ENCODE peak calls at places on chromosomes 4 and X, in ten cellular contexts. One of them, this sample, is unnamed.

GRCh38 chrX:80388206-80388605 is 32.0 kb upstream of the TENT5D start:
- DNase-seq in CD8-positive, alpha-beta T cell: no peak
- DNase-seq in MCF 10A: peak
- DNase-seq in fibroblast of pulmonary artery: no peak
- DNase-seq in neural progenitor cell: no peak
- DNase-seq in heart right ventricle: no peak
- DNase-seq in SK-N-DZ: no peak
- DNase-seq in WERI-Rb-1: no peak
- DNase-seq in left lung: no peak
- DNase-seq in GF-D8: no peak
- DNase-seq in this sample: no peak

GRCh38 chr4:152258391-152258790 is 277.5 kb downstream of the FBXW7 start:
- DNase-seq in CD8-positive, alpha-beta T cell: no peak
- DNase-seq in MCF 10A: no peak
- DNase-seq in fibroblast of pulmonary artery: no peak
- DNase-seq in neural progenitor cell: no peak
- DNase-seq in heart right ventricle: no peak
- DNase-seq in SK-N-DZ: no peak
- DNase-seq in WERI-Rb-1: no peak
- DNase-seq in left lung: no peak
- DNase-seq in GF-D8: no peak
- DNase-seq in this sample: no peak

GRCh38 chrX:11427082-11428033 is 134.1 kb downstream of the AMELX start:
- DNase-seq in CD8-positive, alpha-beta T cell: no peak
- DNase-seq in MCF 10A: no peak
- DNase-seq in fibroblast of pulmonary artery: no peak
- DNase-seq in neural progenitor cell: peak
- DNase-seq in heart right ventricle: peak
- DNase-seq in SK-N-DZ: no peak
- DNase-seq in WERI-Rb-1: peak
- DNase-seq in left lung: peak
- DNase-seq in GF-D8: no peak
- DNase-seq in this sample: no peak

GRCh38 chr4:75939890-75940691 is 722 bp downstream of the NAAA start:
- DNase-seq in CD8-positive, alpha-beta T cell: peak
- DNase-seq in MCF 10A: peak
- DNase-seq in fibroblast of pulmonary artery: peak
- DNase-seq in neural progenitor cell: peak
- DNase-seq in heart right ventricle: peak
- DNase-seq in SK-N-DZ: peak
- DNase-seq in WERI-Rb-1: peak
- DNase-seq in left lung: peak
- DNase-seq in GF-D8: peak
- DNase-seq in this sample: no peak

GRCh38 chrX:150663061-150663460 is 30.1 kb upstream of the MTMR1 start:
- DNase-seq in CD8-positive, alpha-beta T cell: no peak
- DNase-seq in MCF 10A: no peak
- DNase-seq in fibroblast of pulmonary artery: no peak
- DNase-seq in neural progenitor cell: no peak
- DNase-seq in heart right ventricle: no peak
- DNase-seq in SK-N-DZ: no peak
- DNase-seq in WERI-Rb-1: no peak
- DNase-seq in left lung: no peak
- DNase-seq in GF-D8: no peak
- DNase-seq in this sample: no peak

GRCh38 chrX:13078739-13079444 is 34.5 kb upstream of the FAM9C start:
- DNase-seq in CD8-positive, alpha-beta T cell: no peak
- DNase-seq in MCF 10A: no peak
- DNase-seq in fibroblast of pulmonary artery: peak
- DNase-seq in neural progenitor cell: peak
- DNase-seq in heart right ventricle: peak
- DNase-seq in SK-N-DZ: no peak
- DNase-seq in WERI-Rb-1: no peak
- DNase-seq in left lung: no peak
- DNase-seq in GF-D8: peak
- DNase-seq in this sample: no peak

GRCh38 chrX:49163555-49164419 is 1.2 kb downstream of the MAGIX start:
- DNase-seq in CD8-positive, alpha-beta T cell: no peak
- DNase-seq in MCF 10A: peak
- DNase-seq in fibroblast of pulmonary artery: peak
- DNase-seq in neural progenitor cell: peak
- DNase-seq in heart right ventricle: peak
- DNase-seq in SK-N-DZ: peak
- DNase-seq in WERI-Rb-1: peak
- DNase-seq in left lung: peak
- DNase-seq in GF-D8: peak
- DNase-seq in this sample: peak

GRCh38 chr4:150164956-150165355 is 86.7 kb downstream of the DCLK2 start:
- DNase-seq in CD8-positive, alpha-beta T cell: no peak
- DNase-seq in MCF 10A: no peak
- DNase-seq in fibroblast of pulmonary artery: no peak
- DNase-seq in neural progenitor cell: no peak
- DNase-seq in heart right ventricle: no peak
- DNase-seq in SK-N-DZ: no peak
- DNase-seq in WERI-Rb-1: no peak
- DNase-seq in left lung: no peak
- DNase-seq in GF-D8: no peak
- DNase-seq in this sample: peak

GRCh38 chrX:12446342-12447075 is 308.2 kb downstream of the FRMPD4 start:
- DNase-seq in CD8-positive, alpha-beta T cell: no peak
- DNase-seq in MCF 10A: peak
- DNase-seq in fibroblast of pulmonary artery: peak
- DNase-seq in neural progenitor cell: no peak
- DNase-seq in heart right ventricle: no peak
- DNase-seq in SK-N-DZ: no peak
- DNase-seq in WERI-Rb-1: no peak
- DNase-seq in left lung: no peak
- DNase-seq in GF-D8: no peak
- DNase-seq in this sample: no peak

GRCh38 chr4:163200950-163201349 is 34.3 kb upstream of the NAF1 start:
- DNase-seq in CD8-positive, alpha-beta T cell: no peak
- DNase-seq in MCF 10A: no peak
- DNase-seq in fibroblast of pulmonary artery: no peak
- DNase-seq in neural progenitor cell: no peak
- DNase-seq in heart right ventricle: no peak
- DNase-seq in SK-N-DZ: no peak
- DNase-seq in WERI-Rb-1: no peak
- DNase-seq in left lung: no peak
- DNase-seq in GF-D8: no peak
- DNase-seq in this sample: no peak

GRCh38 chr4:123869517-123870282 is 473.1 kb downstream of the SPRY1 start:
- DNase-seq in CD8-positive, alpha-beta T cell: no peak
- DNase-seq in MCF 10A: no peak
- DNase-seq in fibroblast of pulmonary artery: no peak
- DNase-seq in neural progenitor cell: no peak
- DNase-seq in heart right ventricle: no peak
- DNase-seq in SK-N-DZ: no peak
- DNase-seq in WERI-Rb-1: no peak
- DNase-seq in left lung: no peak
- DNase-seq in GF-D8: no peak
- DNase-seq in this sample: no peak

GRCh38 chrX:106168107-106168506 is at the start of gene PWWP3B:
- DNase-seq in CD8-positive, alpha-beta T cell: no peak
- DNase-seq in MCF 10A: peak
- DNase-seq in fibroblast of pulmonary artery: peak
- DNase-seq in neural progenitor cell: peak
- DNase-seq in heart right ventricle: peak
- DNase-seq in SK-N-DZ: no peak
- DNase-seq in WERI-Rb-1: no peak
- DNase-seq in left lung: peak
- DNase-seq in GF-D8: no peak
- DNase-seq in this sample: peak

GRCh38 chrX:13046035-13046851 is 1.8 kb upstream of the FAM9C start:
- DNase-seq in CD8-positive, alpha-beta T cell: no peak
- DNase-seq in MCF 10A: no peak
- DNase-seq in fibroblast of pulmonary artery: no peak
- DNase-seq in neural progenitor cell: no peak
- DNase-seq in heart right ventricle: no peak
- DNase-seq in SK-N-DZ: no peak
- DNase-seq in WERI-Rb-1: no peak
- DNase-seq in left lung: no peak
- DNase-seq in GF-D8: no peak
- DNase-seq in this sample: no peak

GRCh38 chrX:100413231-100413630 is 3.2 kb upstream of the PCDH19 start:
- DNase-seq in CD8-positive, alpha-beta T cell: no peak
- DNase-seq in MCF 10A: peak
- DNase-seq in fibroblast of pulmonary artery: peak
- DNase-seq in neural progenitor cell: peak
- DNase-seq in heart right ventricle: no peak
- DNase-seq in SK-N-DZ: peak
- DNase-seq in WERI-Rb-1: peak
- DNase-seq in left lung: no peak
- DNase-seq in GF-D8: no peak
- DNase-seq in this sample: peak

GRCh38 chrX:17376381-17377046 is 1.5 kb downstream of the NHS start:
- DNase-seq in CD8-positive, alpha-beta T cell: no peak
- DNase-seq in MCF 10A: no peak
- DNase-seq in fibroblast of pulmonary artery: no peak
- DNase-seq in neural progenitor cell: peak
- DNase-seq in heart right ventricle: peak
- DNase-seq in SK-N-DZ: no peak
- DNase-seq in WERI-Rb-1: no peak
- DNase-seq in left lung: no peak
- DNase-seq in GF-D8: no peak
- DNase-seq in this sample: no peak

GRCh38 chr4:149234798-149235197 is 580.8 kb downstream of the IQCM start:
- DNase-seq in CD8-positive, alpha-beta T cell: no peak
- DNase-seq in MCF 10A: no peak
- DNase-seq in fibroblast of pulmonary artery: no peak
- DNase-seq in neural progenitor cell: no peak
- DNase-seq in heart right ventricle: no peak
- DNase-seq in SK-N-DZ: no peak
- DNase-seq in WERI-Rb-1: no peak
- DNase-seq in left lung: no peak
- DNase-seq in GF-D8: no peak
- DNase-seq in this sample: no peak

GRCh38 chr4:168917150-168917779 is 92.8 kb downstream of the CBR4 start:
- DNase-seq in CD8-positive, alpha-beta T cell: no peak
- DNase-seq in MCF 10A: peak
- DNase-seq in fibroblast of pulmonary artery: peak
- DNase-seq in neural progenitor cell: peak
- DNase-seq in heart right ventricle: no peak
- DNase-seq in SK-N-DZ: peak
- DNase-seq in WERI-Rb-1: no peak
- DNase-seq in left lung: no peak
- DNase-seq in GF-D8: no peak
- DNase-seq in this sample: peak